ENCODE peak calls at places on chromosomes 2 and 18, in nine cellular contexts. I, Q, C, X, J, L, M, F and G are unnamed samples.

GRCh38 chr2:9554841-9555337 is 741 bp downstream of the ADAM17 start:
- DNase-seq in I (peak; percentile 90), Q (peak; percentile 57), C (no peak), X (no peak), J (peak; percentile 31), L (peak; percentile 90), M (peak; percentile 23), F (peak; percentile 12), G (peak; percentile 39)

GRCh38 chr2:145350011-145350410 is 830.1 kb upstream of the ZEB2 start:
- DNase-seq in I (no peak), Q (no peak), C (no peak), X (no peak), J (no peak), L (no peak), M (no peak), F (no peak), G (no peak)

GRCh38 chr2:188596054-188596453 is 304.4 kb downstream of the GULP1 start:
- DNase-seq in I (peak; percentile 12), Q (no peak), C (no peak), X (no peak), J (no peak), L (no peak), M (no peak), F (no peak), G (no peak)

GRCh38 chr18:789397-789796 is 22.6 kb downstream of the YES1 start:
- DNase-seq in I (no peak), Q (no peak), C (no peak), X (no peak), J (no peak), L (no peak), M (no peak), F (no peak), G (no peak)

GRCh38 chr2:65639156-65639876 is 206.9 kb upstream of the SPRED2 start:
- DNase-seq in I (no peak), Q (no peak), C (peak; percentile 67), X (no peak), J (no peak), L (peak; percentile 79), M (no peak), F (no peak), G (no peak)

GRCh38 chr2:174764281-174765063 is at the start of gene CHRNA1:
- DNase-seq in I (no peak), Q (no peak), C (no peak), X (no peak), J (no peak), L (no peak), M (no peak), F (peak; percentile 77), G (no peak)

GRCh38 chr2:2484301-2484700 is 153.2 kb upstream of the MYT1L start:
- DNase-seq in I (no peak), Q (peak; percentile 71), C (no peak), X (no peak), J (no peak), L (no peak), M (no peak), F (no peak), G (no peak)

GRCh38 chr2:195115738-195116137 is 541.3 kb upstream of the SLC39A10 start:
- DNase-seq in I (no peak), Q (no peak), C (no peak), X (no peak), J (no peak), L (no peak), M (no peak), F (no peak), G (no peak)

GRCh38 chr18:67731853-67732252 is 215.3 kb upstream of the DSEL start:
- DNase-seq in I (no peak), Q (no peak), C (no peak), X (no peak), J (no peak), L (no peak), M (no peak), F (no peak), G (no peak)

GRCh38 chr2:189020179-189020578 is 46.0 kb downstream of the COL3A1 start:
- DNase-seq in I (no peak), Q (no peak), C (no peak), X (no peak), J (no peak), L (no peak), M (no peak), F (no peak), G (no peak)

GRCh38 chr2:129810521-129810920 is 168.9 kb upstream of the RAB6C start:
- DNase-seq in I (no peak), Q (no peak), C (no peak), X (no peak), J (no peak), L (no peak), M (no peak), F (no peak), G (no peak)

GRCh38 chr18:48921305-48922202 is 29.2 kb downstream of the SMAD7 start:
- DNase-seq in I (no peak), Q (no peak), C (peak; percentile 63), X (peak; percentile 45), J (no peak), L (no peak), M (no peak), F (no peak), G (no peak)

GRCh38 chr2:58289029-58289428 is 47.9 kb upstream of the FANCL start:
- DNase-seq in I (peak; percentile 12), Q (no peak), C (no peak), X (no peak), J (no peak), L (no peak), M (no peak), F (no peak), G (no peak)

GRCh38 chr2:69977208-69977607 is 15.8 kb upstream of the ASPRV1 start:
- DNase-seq in I (no peak), Q (no peak), C (peak; percentile 40), X (no peak), J (no peak), L (no peak), M (no peak), F (no peak), G (no peak)
- H3K4me1 ChIP-seq in I (peaks cover 7% of the 10 kb centered on the region), Q (no peaks in the 10 kb centered on the region), C (no peaks in the 10 kb centered on the region), X (peaks cover 15% of the 10 kb centered on the region), J (no peaks in the 10 kb centered on the region), L (no peaks in the 10 kb centered on the region), M (no peaks in the 10 kb centered on the region), F (no peaks in the 10 kb centered on the region), G (no peaks in the 10 kb centered on the region)

GRCh38 chr2:181456660-181457120 is 496 bp upstream of the ITGA4 start:
- DNase-seq in I (no peak), Q (peak; percentile 9), C (peak; percentile 68), X (peak; percentile 51), J (peak; percentile 72), L (no peak), M (peak; percentile 24), F (peak; percentile 8), G (peak; percentile 20)
- TF ChIP-seq POLR2A in I (no peak), Q (no peak), C (no peak), X (no peak), J (peak; percentile 14), L (no peak), M (no peak), F (no peak), G (no peak)

DNA sequence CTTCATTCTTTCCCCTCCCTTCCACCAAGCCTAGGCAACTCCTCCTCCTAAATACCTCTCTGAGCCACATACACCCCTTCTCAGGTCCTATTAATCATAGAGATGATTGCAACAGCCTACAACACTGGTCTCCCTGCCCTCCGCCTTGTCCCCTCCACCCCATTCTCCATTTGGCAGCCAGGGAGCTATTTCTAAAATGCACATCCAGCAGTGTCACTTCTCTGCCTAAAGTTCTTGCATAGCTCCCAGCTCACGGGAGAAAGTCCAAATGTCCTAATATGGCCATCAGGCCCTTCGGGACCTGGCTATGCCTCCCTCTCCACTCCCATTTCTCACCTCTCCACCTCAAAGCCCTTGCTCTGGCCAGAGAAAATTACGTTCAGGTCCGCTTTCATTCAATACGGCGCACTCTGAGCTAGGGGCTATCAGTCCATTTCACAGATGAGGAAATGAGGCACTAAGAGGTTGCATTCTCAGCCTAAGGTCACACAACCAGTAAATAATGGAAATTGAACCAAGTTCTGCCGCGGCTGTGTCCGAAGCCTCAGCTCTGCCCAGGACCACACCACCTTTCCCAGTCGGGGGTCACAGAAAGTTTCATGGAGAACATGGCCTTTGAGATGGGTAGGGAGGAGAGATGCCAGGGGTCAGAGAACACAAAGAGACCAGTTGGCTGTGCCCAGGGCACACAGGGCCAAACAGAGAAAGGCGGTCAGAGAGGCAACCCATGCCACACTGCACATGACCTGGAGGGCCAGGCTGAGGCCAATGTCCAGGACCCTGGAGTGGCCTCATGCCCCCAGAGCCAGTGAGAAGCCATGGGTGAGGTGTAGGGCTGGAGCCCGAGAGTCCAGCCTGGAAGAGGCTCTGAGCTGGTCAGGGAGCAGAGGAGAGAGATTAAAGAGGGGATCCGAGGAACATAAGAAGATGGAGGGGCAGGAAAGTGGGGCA is 72.8 kb downstream of the TNS1 start:
- DNase-seq in I (no peak), Q (no peak), C (peak; percentile 95), X (peak; percentile 95), J (peak; percentile 54), L (no peak), M (no peak), F (no peak), G (peak; percentile 85)
- H3K4me1 ChIP-seq in I (peaks cover 65% of the 10 kb centered on the region), Q (peaks cover 100% of the 10 kb centered on the region), C (peaks cover 100% of the 10 kb centered on the region), X (peaks cover 85% of the 10 kb centered on the region), J (peaks cover 45% of the 10 kb centered on the region), L (peaks cover 100% of the 10 kb centered on the region), M (peaks cover 93% of the 10 kb centered on the region), F (peaks cover 71% of the 10 kb centered on the region), G (peaks cover 71% of the 10 kb centered on the region)

GRCh38 chr2:85132834-85133637 is at the start of gene TCF7L1:
- DNase-seq in I (peak; percentile 89), Q (peak; percentile 92), C (peak; percentile 95), X (peak; percentile 84), J (peak; percentile 69), L (peak; percentile 93), M (peak; percentile 88), F (peak; percentile 67), G (peak; percentile 43)
- TF ChIP-seq POLR2A in I (peak; percentile 70), Q (peak; percentile 63), C (no peak), X (no peak), J (no peak), L (no peak), M (no peak), F (peak; percentile 57), G (no peak)

GRCh38 chr2:11829947-11830707 is 83.7 kb downstream of the LPIN1 start:
- DNase-seq in I (peak; percentile 79), Q (peak; percentile 73), C (peak; percentile 84), X (peak; percentile 54), J (peak; percentile 50), L (peak; percentile 94), M (peak; percentile 63), F (peak; percentile 66), G (peak; percentile 83)

GRCh38 chr2:11830708-11831301 is 84.4 kb downstream of the LPIN1 start:
- DNase-seq in I (no peak), Q (no peak), C (no peak), X (no peak), J (no peak), L (no peak), M (no peak), F (no peak), G (no peak)

GRCh38 chr2:11832531-11832930 is 86.1 kb downstream of the LPIN1 start:
- DNase-seq in I (no peak), Q (no peak), C (no peak), X (no peak), J (no peak), L (no peak), M (no peak), F (no peak), G (no peak)

GRCh38 chr2:11829324-11829946 is 83.0 kb downstream of the LPIN1 start:
- DNase-seq in I (peak; percentile 62), Q (peak; percentile 85), C (peak; percentile 79), X (peak; percentile 63), J (peak; percentile 49), L (no peak), M (peak; percentile 75), F (no peak), G (peak; percentile 84)

GRCh38 chr2:11831415-11831814 is 85.0 kb downstream of the LPIN1 start:
- DNase-seq in I (no peak), Q (no peak), C (no peak), X (no peak), J (no peak), L (no peak), M (no peak), F (no peak), G (no peak)
- H3K4me1 ChIP-seq in I (peaks cover 16% of the 10 kb centered on the region), Q (peaks cover 20% of the 10 kb centered on the region), C (peaks cover 20% of the 10 kb centered on the region), X (peaks cover 10% of the 10 kb centered on the region), J (peaks cover 8% of the 10 kb centered on the region), L (peaks cover 22% of the 10 kb centered on the region), M (peaks cover 20% of the 10 kb centered on the region), F (peaks cover 22% of the 10 kb centered on the region), G (peaks cover 29% of the 10 kb centered on the region)